ENCODE peak calls at places on chromosomes 5 and 9, in nine cellular contexts. D is transverse colon, V is GM12878, N is sigmoid colon, H is stomach, G is H1, M is upper lobe of left lung, R is SK-N-SH, X is K562. I is an unnamed sample.

GRCh38 chr5:156380846-156381245 is 53.9 kb downstream of the SGCD start:
- DNase-seq in D (no peak), V (no peak), N (peak; percentile 70), H (no peak), G (no peak), M (no peak), R (no peak), X (no peak), I (no peak)

GRCh38 chr5:52760695-52761366 is 26.9 kb upstream of the ITGA1 start:
- DNase-seq in D (no peak), V (no peak), N (no peak), H (no peak), G (no peak), M (no peak), R (no peak), X (no peak), I (no peak)

GRCh38 chr5:38809388-38810359 is 36.1 kb upstream of the OSMR start:
- DNase-seq in D (peak; percentile 68), V (no peak), N (peak; percentile 93), H (peak; percentile 85), G (peak; percentile 84), M (no peak), R (peak; percentile 87), X (peak; percentile 84), I (peak; percentile 88)

GRCh38 chr9:87336914-87337333 is 160.7 kb upstream of the DAPK1 start:
- DNase-seq in D (no peak), V (peak; percentile 13), N (no peak), H (peak; percentile 60), G (no peak), M (no peak), R (peak; percentile 60), X (peak; percentile 46), I (no peak)

GRCh38 chr5:65100846-65101678 is 332.3 kb downstream of the CWC27 start:
- DNase-seq in D (peak; percentile 65), V (no peak), N (no peak), H (peak; percentile 49), G (peak; percentile 78), M (no peak), R (peak; percentile 72), X (peak; percentile 33), I (peak; percentile 66)

GRCh38 chr5:136007271-136007670 is 21.5 kb upstream of the TGFBI start:
- DNase-seq in D (no peak), V (no peak), N (no peak), H (no peak), G (no peak), M (no peak), R (no peak), X (no peak), I (no peak)

GRCh38 chr9:96513622-96514021 is 63.7 kb downstream of the HABP4 start:
- DNase-seq in D (no peak), V (no peak), N (no peak), H (no peak), G (no peak), M (no peak), R (no peak), X (no peak), I (no peak)

GRCh38 chr5:86786955-86787354 is 169.2 kb downstream of the COX7C start:
- DNase-seq in D (no peak), V (no peak), N (no peak), H (no peak), G (no peak), M (no peak), R (no peak), X (peak; percentile 5), I (no peak)

GRCh38 chr9:84567776-84568175 is 101.8 kb upstream of the NTRK2 start:
- DNase-seq in D (no peak), V (no peak), N (no peak), H (no peak), G (no peak), M (no peak), R (no peak), X (no peak), I (no peak)

GRCh38 chr5:67879619-67880357 is 335.8 kb upstream of the PIK3R1 start:
- DNase-seq in D (no peak), V (no peak), N (no peak), H (no peak), G (no peak), M (no peak), R (no peak), X (no peak), I (no peak)

GRCh38 chr9:98993570-98993945 is 49.9 kb downstream of the COL15A1 start:
- DNase-seq in D (peak; percentile 55), V (peak; percentile 53), N (no peak), H (no peak), G (no peak), M (no peak), R (no peak), X (no peak), I (no peak)

GRCh38 chr5:74500037-74500917 is 140.3 kb downstream of the ENC1 start:
- DNase-seq in D (no peak), V (no peak), N (no peak), H (no peak), G (no peak), M (no peak), R (no peak), X (no peak), I (no peak)

GRCh38 chr5:163407034-163407652 is 30.3 kb upstream of the CCNG1 start:
- DNase-seq in D (no peak), V (peak; percentile 13), N (no peak), H (no peak), G (no peak), M (no peak), R (no peak), X (no peak), I (no peak)

GRCh38 chr9:17929506-17929905 is 350.6 kb downstream of the SH3GL2 start:
- DNase-seq in D (no peak), V (no peak), N (no peak), H (no peak), G (no peak), M (no peak), R (no peak), X (no peak), I (no peak)

GRCh38 chr5:72817639-72818266 is 1.3 kb downstream of the TNPO1 start:
- DNase-seq in D (no peak), V (no peak), N (no peak), H (no peak), G (no peak), M (no peak), R (no peak), X (no peak), I (no peak)

GRCh38 chr9:27033815-27034403 is 28.4 kb upstream of the LRRC19 start:
- DNase-seq in D (peak; percentile 66), V (peak; percentile 13), N (peak; percentile 67), H (peak; percentile 59), G (peak; percentile 79), M (no peak), R (peak; percentile 51), X (peak; percentile 11), I (no peak)

GRCh38 chr5:59712836-59713487 is 180.6 kb downstream of the PDE4D start:
- DNase-seq in D (no peak), V (no peak), N (peak; percentile 62), H (no peak), G (no peak), M (no peak), R (no peak), X (no peak), I (no peak)

GRCh38 chr5:132270706-132271105 is 13.2 kb downstream of the PDLIM4 start:
- DNase-seq in D (no peak), V (no peak), N (no peak), H (no peak), G (no peak), M (peak; percentile 61), R (no peak), X (no peak), I (no peak)

GRCh38 chr5:103036601-103037000 is 83.3 kb downstream of the GIN1 start:
- DNase-seq in D (no peak), V (no peak), N (no peak), H (no peak), G (no peak), M (no peak), R (no peak), X (no peak), I (no peak)

GRCh38 chr9:95124582-95125359 is 192.7 kb downstream of the FANCC start:
- DNase-seq in D (no peak), V (no peak), N (no peak), H (no peak), G (no peak), M (no peak), R (peak; percentile 74), X (no peak), I (no peak)
- TF ChIP-seq CTCF in D (peak; percentile 14), V (no peak), N (no peak), H (no peak), G (peak; percentile 82), M (no peak), R (peak; percentile 43), X (peak; percentile 37), I (no peak)

GRCh38 chr5:100904259-100904822 is 1.3 kb upstream of the ST8SIA4 start:
- DNase-seq in D (peak; percentile 30), V (no peak), N (peak; percentile 63), H (peak; percentile 26), G (no peak), M (no peak), R (no peak), X (no peak), I (no peak)
- TF ChIP-seq EP300 in D (no peak), V (no peak), N (no peak), H (no peak), G (no peak), M (no peak), R (no peak), X (no peak), I (no peak)

GRCh38 chr9:127444921-127445850 is 6.0 kb downstream of the RPL12 start:
- DNase-seq in D (no peak), V (no peak), N (no peak), H (no peak), G (peak; percentile 54), M (no peak), R (no peak), X (no peak), I (no peak)

GRCh38 chr9:127447416-127448111 is 3.6 kb downstream of the RPL12 start:
- DNase-seq in D (no peak), V (no peak), N (no peak), H (no peak), G (no peak), M (no peak), R (no peak), X (peak; percentile 35), I (no peak)

GRCh38 chr9:127446720-127447415 is 4.3 kb downstream of the RPL12 start:
- DNase-seq in D (no peak), V (no peak), N (no peak), H (no peak), G (no peak), M (no peak), R (no peak), X (no peak), I (no peak)

GRCh38 chr9:127444283-127444920 is 6.8 kb downstream of the RPL12 start:
- DNase-seq in D (no peak), V (no peak), N (no peak), H (no peak), G (no peak), M (no peak), R (no peak), X (no peak), I (no peak)

GRCh38 chr9:127445851-127446719 is 5.1 kb downstream of the RPL12 start:
- DNase-seq in D (no peak), V (no peak), N (no peak), H (no peak), G (no peak), M (no peak), R (no peak), X (no peak), I (no peak)
- TF ChIP-seq POLR2AphosphoS5 in D (no peak), V (peak; percentile 55), N (no peak), H (no peak), G (peak; percentile 69), M (no peak), R (no peak), X (peak; percentile 55), I (no peak)

GRCh38 chr9:22119537-22120167 is 110.5 kb upstream of the CDKN2B start:
- DNase-seq in D (no peak), V (no peak), N (no peak), H (no peak), G (no peak), M (no peak), R (peak; percentile 8), X (no peak), I (no peak)
- TF ChIP-seq CTCF in D (no peak), V (peak; percentile 55), N (no peak), H (no peak), G (no peak), M (peak; percentile 50), R (peak; percentile 68), X (no peak), I (no peak)

I was measured in suprapubic skin.